ENCODE peak calls at places on chromosomes 12 and 14, in eight cellular contexts. R, B, U, P, F, Q, O and W are unnamed samples.

GRCh38 chr14:103279129-103280025 is 54.7 kb upstream of the EIF5 start:
- DNase-seq in B (no peak), F (peak), R (no peak), U (no peak), O (no peak), P (no peak), Q (no peak), W (no peak)

GRCh38 chr12:90896164-90896563 is 58.8 kb downstream of the CCER1 start:
- DNase-seq in U (peak), P (no peak), B (no peak), R (peak), Q (no peak), F (no peak), O (no peak), W (no peak)

GRCh38 chr14:30354439-30354838 is 204.5 kb upstream of the G2E3 start:
- DNase-seq in B (no peak), Q (no peak), O (no peak), F (no peak), P (no peak), R (no peak), U (no peak), W (no peak)

GRCh38 chr12:57169046-57169795 is 21.8 kb upstream of the LRP1-AS start:
- DNase-seq in U (no peak), F (no peak), O (no peak), Q (no peak), B (no peak), P (no peak), R (no peak), W (no peak)

GRCh38 chr14:71720978-71721624 is 211.1 kb upstream of the RGS6 start:
- DNase-seq in B (peak), Q (peak), P (peak), R (peak), O (no peak), F (peak), U (peak), W (no peak)

GRCh38 chr12:27163894-27164293 is 80.2 kb upstream of the STK38L start:
- DNase-seq in U (no peak), F (no peak), R (no peak), Q (no peak), O (no peak), P (no peak), B (no peak), W (no peak)

GRCh38 chr14:60758875-60759274 is 24.3 kb downstream of the MNAT1 start:
- DNase-seq in F (no peak), P (no peak), O (no peak), Q (no peak), U (no peak), B (no peak), R (no peak), W (no peak)

GRCh38 chr14:64706552-64707193 is 2.4 kb downstream of the PLEKHG3 start:
- DNase-seq in U (no peak), R (no peak), O (peak), Q (no peak), B (no peak), F (peak), P (no peak), W (no peak)

GRCh38 chr14:39474416-39474911 is 42.2 kb upstream of the FBXO33 start:
- DNase-seq in U (no peak), F (no peak), P (no peak), Q (no peak), O (no peak), B (no peak), R (no peak), W (no peak)

GRCh38 chr12:18403182-18403581 is 141.9 kb downstream of the PIK3C2G start:
- DNase-seq in U (no peak), B (no peak), O (no peak), P (no peak), R (no peak), F (no peak), Q (no peak), W (no peak)

GRCh38 chr12:103431387-103431786 is 64.4 kb downstream of the C12orf42 start:
- DNase-seq in R (no peak), B (no peak), O (no peak), U (no peak), F (no peak), P (no peak), Q (no peak), W (no peak)

GRCh38 chr14:22280497-22281321 is 308.3 kb downstream of the DAD1 start:
- DNase-seq in Q (no peak), B (no peak), R (no peak), O (no peak), U (no peak), F (no peak), P (no peak), W (no peak)

GRCh38 chr14:96660667-96661066 is 136.5 kb upstream of the VRK1 start:
- DNase-seq in F (no peak), R (no peak), O (no peak), P (no peak), B (no peak), Q (no peak), U (no peak), W (no peak)

GRCh38 chr12:103169-103981 is 36.8 kb downstream of the IQSEC3 start:
- DNase-seq in B (peak), F (peak), Q (peak), P (no peak), R (no peak), U (peak), O (no peak), W (no peak)

GRCh38 chr12:22334696-22335290 is at the start of gene ST8SIA1:
- DNase-seq in O (peak), U (no peak), B (no peak), P (no peak), R (no peak), Q (no peak), F (peak), W (peak)

GRCh38 chr14:71063351-71063750 is 156.1 kb downstream of the PCNX1 start:
- DNase-seq in Q (no peak), U (no peak), B (no peak), F (no peak), O (no peak), R (no peak), P (no peak), W (no peak)

GRCh38 chr12:121911824-121912585 is 6.4 kb upstream of the CFAP251 start:
- DNase-seq in U (no peak), B (no peak), Q (no peak), R (no peak), O (no peak), F (no peak), P (no peak), W (no peak)

GRCh38 chr12:6849976-6850560 is 1.0 kb downstream of the CDCA3 start:
- DNase-seq in O (no peak), Q (no peak), F (no peak), P (no peak), B (no peak), U (no peak), R (no peak), W (no peak)
- H3K4me3 ChIP-seq in O (peak), Q (peak), F (peak), P (peak), B (peak), U (peak), R (peak), W (no peak)

GRCh38 chr12:41101821-41102220 is 86.3 kb upstream of the PDZRN4 start:
- DNase-seq in R (no peak), F (no peak), U (no peak), O (no peak), Q (no peak), B (no peak), P (no peak), W (no peak)
- TF ChIP-seq POLR2AphosphoS5 in R (no peak), F (no peak), U (no peak), O (no peak), Q (no peak), B (no peak), P (no peak), W (no peak)

DNA sequence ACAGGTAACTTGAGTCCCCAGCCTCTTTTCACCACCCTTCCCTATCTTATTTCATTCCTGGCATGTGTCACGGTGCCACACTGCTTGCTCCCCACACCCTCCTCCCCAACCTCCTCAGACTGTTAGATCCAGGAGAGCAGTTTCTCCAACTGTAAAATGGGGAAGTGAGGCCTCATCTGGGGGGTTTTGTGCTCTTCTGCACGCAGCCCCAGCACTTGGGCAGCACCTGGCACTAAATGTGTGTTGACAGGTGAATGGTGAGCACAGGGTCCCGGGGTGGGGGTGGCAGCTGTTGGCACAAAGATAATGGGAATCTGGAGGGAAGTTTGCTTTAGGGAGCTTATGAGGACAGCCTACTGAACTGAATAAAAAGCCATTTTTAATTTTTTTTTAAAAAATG is 113.1 kb downstream of the GLT1D1 start:
- DNase-seq in B (no peak), Q (no peak), U (no peak), F (no peak), O (no peak), P (no peak), R (no peak), W (no peak)
- H3K4me3 ChIP-seq in B (no peak), Q (no peak), U (no peak), F (no peak), O (no peak), P (no peak), R (no peak), W (no peak)

GRCh38 chr12:56159482-56160105 is 1.4 kb downstream of the MYL6 start:
- DNase-seq in R (peak), Q (no peak), B (no peak), U (no peak), F (no peak), P (no peak), O (no peak), W (no peak)

GRCh38 chr12:56160894-56161667 is 2.9 kb downstream of the MYL6 start:
- DNase-seq in B (no peak), F (no peak), Q (no peak), R (no peak), O (no peak), U (no peak), P (no peak), W (no peak)

GRCh38 chr12:56161677-56162351 is 3.7 kb downstream of the MYL6 start:
- DNase-seq in Q (no peak), P (no peak), B (no peak), F (no peak), R (no peak), O (no peak), U (no peak), W (no peak)

GRCh38 chr12:56158926-56159461 is 835 bp downstream of the MYL6 start:
- DNase-seq in Q (no peak), F (peak), U (no peak), R (peak), O (peak), B (no peak), P (no peak), W (peak)

DNA sequence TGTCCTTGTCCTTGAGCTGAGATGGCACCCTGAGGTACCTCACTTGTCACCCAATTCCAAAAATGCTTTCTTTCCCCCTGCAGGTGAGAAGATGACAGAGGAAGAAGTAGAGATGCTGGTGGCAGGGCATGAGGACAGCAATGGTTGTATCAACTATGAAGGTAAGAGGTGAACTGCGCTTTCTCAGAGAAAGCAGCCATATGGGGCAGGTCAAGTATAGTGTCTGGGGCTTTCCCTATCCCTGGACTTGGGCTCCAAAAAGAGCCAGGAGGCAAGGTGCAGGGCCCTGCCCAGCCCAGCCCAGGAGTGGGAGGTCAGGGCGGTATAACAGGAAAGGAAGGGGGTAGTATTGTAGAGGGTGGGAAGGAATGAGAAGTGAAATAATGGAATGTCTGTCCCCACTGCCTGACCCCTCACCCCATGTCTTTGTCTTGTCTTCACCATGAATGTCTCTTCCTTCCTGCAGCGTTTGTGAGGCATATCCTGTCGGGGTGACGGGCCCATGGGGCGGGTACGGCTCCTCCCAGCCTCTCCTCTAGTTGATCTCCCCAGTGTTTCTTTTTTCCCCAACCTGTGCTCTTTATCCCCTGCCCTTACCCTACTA is 2.1 kb downstream of the MYL6 start:
- DNase-seq in R (peak), O (peak), Q (no peak), F (no peak), B (no peak), U (no peak), P (no peak), W (no peak)
- TF ChIP-seq POLR2AphosphoS5 in R (peak), O (peak), Q (peak), F (no peak), B (peak), U (peak), P (peak), W (no peak)